ENCODE peak calls at places on chromosome 13, in eight cellular contexts. R is HFF-Myc; O is HT-29; L is tibial artery; Q is bronchial epithelial cell; A is endothelial cell; B is stimulated activated CD4-positive, alpha-beta T cell treated with anti-CD3 and anti-CD28 coated beads, Interleukin-15, amount 100 ng/mL, for 1 hour; D is ACHN. Z is an unnamed sample.

GRCh38 chr13:112831196-112831595 is 137.8 kb upstream of the MCF2L start:
- DNase-seq in L (peak; percentile 43), B (no peak), A (no peak), O (no peak), Q (no peak), R (no peak), D (no peak), Z (no peak)

GRCh38 chr13:99415851-99416331 is 85.4 kb upstream of the TM9SF2 start:
- DNase-seq in R (no peak), Q (no peak), A (no peak), L (peak; percentile 65), B (peak; percentile 47), O (no peak), D (no peak), Z (no peak)

GRCh38 chr13:37540228-37540627 is 58.3 kb downstream of the POSTN start:
- DNase-seq in A (no peak), Q (peak; percentile 79), B (no peak), D (no peak), R (peak; percentile 77), L (no peak), O (no peak), Z (no peak)

GRCh38 chr13:38766799-38767198 is 79.9 kb downstream of the FREM2 start:
- DNase-seq in A (no peak), Q (no peak), R (no peak), D (no peak), B (no peak), L (no peak), O (no peak), Z (no peak)

GRCh38 chr13:63198076-63198475 is 1782.4 kb upstream of the PCDH20 start:
- DNase-seq in A (no peak), B (no peak), Q (no peak), O (no peak), D (no peak), R (no peak), L (no peak), Z (no peak)

GRCh38 chr13:89965252-89965651 is 1382.2 kb upstream of the MIR17HG start:
- DNase-seq in B (no peak), L (no peak), O (no peak), D (no peak), A (no peak), Q (no peak), R (no peak), Z (no peak)

GRCh38 chr13:113105032-113105993 is at the start of gene F7:
- DNase-seq in Q (no peak), R (no peak), O (no peak), L (no peak), A (no peak), B (no peak), D (no peak), Z (no peak)

GRCh38 chr13:60837806-60838205 is 440.8 kb downstream of the TDRD3 start:
- DNase-seq in D (no peak), Q (peak; percentile 57), B (no peak), R (no peak), A (no peak), O (no peak), L (no peak), Z (no peak)

GRCh38 chr13:91609353-91609752 is 210.9 kb downstream of the GPC5 start:
- DNase-seq in R (no peak), L (no peak), A (no peak), O (no peak), B (no peak), D (no peak), Q (no peak), Z (no peak)

GRCh38 chr13:111184685-111185401 is 69.7 kb downstream of the ARHGEF7 start:
- DNase-seq in O (no peak), Q (no peak), D (no peak), B (no peak), L (peak; percentile 79), R (no peak), A (no peak), Z (no peak)

GRCh38 chr13:109344552-109345157 is 441.7 kb downstream of the IRS2 start:
- DNase-seq in D (peak; percentile 35), R (peak; percentile 40), B (no peak), A (no peak), O (no peak), L (no peak), Q (peak; percentile 59), Z (peak; percentile 7)

GRCh38 chr13:23547000-23547590 is 23.1 kb upstream of the TNFRSF19 start:
- DNase-seq in L (peak; percentile 66), O (no peak), R (no peak), B (no peak), D (peak; percentile 20), A (peak; percentile 27), Q (no peak), Z (no peak)

GRCh38 chr13:32538621-32539246 is at the start of gene N4BP2L2:
- DNase-seq in A (peak; percentile 85), Q (peak; percentile 94), R (peak; percentile 96), O (peak; percentile 100), D (peak; percentile 95), L (peak; percentile 97), B (peak; percentile 72), Z (peak; percentile 94)

GRCh38 chr13:41356788-41357187 is 45.7 kb downstream of the NAA16 start:
- DNase-seq in B (no peak), L (no peak), A (no peak), Q (peak; percentile 15), O (no peak), D (no peak), R (no peak), Z (no peak)

GRCh38 chr13:74111399-74111798 is 22.8 kb downstream of the KLF12 start:
- DNase-seq in A (no peak), D (no peak), R (no peak), L (no peak), O (no peak), B (no peak), Q (no peak), Z (no peak)

GRCh38 chr13:42486711-42487198 is 87.2 kb upstream of the TNFSF11 start:
- DNase-seq in O (peak; percentile 33), Q (peak; percentile 95), D (no peak), R (no peak), L (no peak), A (no peak), B (no peak), Z (no peak)

GRCh38 chr13:107644136-107644535 is 571.2 kb downstream of the LIG4 start:
- DNase-seq in R (no peak), L (no peak), D (no peak), Q (no peak), A (no peak), O (no peak), B (no peak), Z (no peak)

GRCh38 chr13:75749407-75749806 is 113.3 kb downstream of the LMO7 start:
- DNase-seq in B (no peak), A (no peak), Q (peak; percentile 40), D (no peak), L (peak; percentile 88), O (no peak), R (no peak), Z (no peak)

GRCh38 chr13:101989798-101990350 is 412.0 kb downstream of the FGF14 start:
- DNase-seq in O (no peak), R (no peak), D (no peak), A (no peak), B (no peak), L (no peak), Q (no peak), Z (no peak)

GRCh38 chr13:35953537-35954206 is 177.5 kb downstream of the DCLK1 start:
- DNase-seq in R (peak; percentile 87), Q (peak; percentile 58), L (peak; percentile 89), A (peak; percentile 50), B (no peak), O (peak; percentile 73), D (peak; percentile 67), Z (no peak)

GRCh38 chr13:100666124-100666523 is 8.5 kb downstream of the TMTC4 start:
- DNase-seq in A (no peak), R (peak; percentile 35), D (no peak), L (no peak), Q (no peak), O (no peak), B (no peak), Z (no peak)

GRCh38 chr13:80668452-80668851 is 327.5 kb upstream of the SPRY2 start:
- DNase-seq in B (no peak), O (no peak), R (no peak), Q (no peak), D (no peak), A (no peak), L (no peak), Z (no peak)

GRCh38 chr13:30576528-30576927 is 41.2 kb upstream of the USPL1 start:
- DNase-seq in Q (peak; percentile 31), B (no peak), R (no peak), O (peak; percentile 90), A (no peak), D (peak; percentile 62), L (no peak), Z (peak; percentile 19)

GRCh38 chr13:98397861-98398260 is 179.0 kb downstream of the STK24 start:
- DNase-seq in O (no peak), A (no peak), L (no peak), B (no peak), R (no peak), Q (no peak), D (no peak), Z (no peak)

GRCh38 chr13:102286326-102286725 is 115.5 kb downstream of the FGF14 start:
- DNase-seq in D (peak; percentile 74), B (no peak), O (no peak), A (no peak), R (no peak), Q (peak; percentile 100), L (no peak), Z (no peak)

GRCh38 chr13:80658705-80659104 is 317.8 kb upstream of the SPRY2 start:
- DNase-seq in D (no peak), Q (no peak), L (no peak), A (no peak), R (no peak), B (no peak), O (no peak), Z (no peak)

GRCh38 chr13:19981685-19982238 is 23.2 kb downstream of the ZMYM2 start:
- DNase-seq in B (no peak), R (no peak), L (no peak), Q (no peak), D (no peak), A (no peak), O (no peak), Z (no peak)

GRCh38 chr13:39455534-39456175 is 147.3 kb downstream of the LHFPL6 start:
- DNase-seq in Q (no peak), L (no peak), D (no peak), O (no peak), R (no peak), B (no peak), A (no peak), Z (no peak)

GRCh38 chr13:61029064-61029463 is 386.6 kb downstream of the PCDH20 start:
- DNase-seq in L (no peak), Q (no peak), B (no peak), O (peak; percentile 29), A (no peak), D (no peak), R (no peak), Z (no peak)

GRCh38 chr13:57018915-57019314 is 121.8 kb upstream of the PRR20A start:
- DNase-seq in R (no peak), Q (no peak), O (no peak), D (no peak), A (no peak), L (no peak), B (no peak), Z (no peak)

GRCh38 chr13:101835920-101836319 is 383.4 kb downstream of the ITGBL1 start:
- DNase-seq in Q (no peak), O (no peak), R (no peak), L (no peak), D (no peak), B (no peak), A (no peak), Z (no peak)

GRCh38 chr13:87884874-87885273 is 213.7 kb downstream of the SLITRK5 start:
- DNase-seq in D (peak; percentile 72), R (no peak), Q (peak; percentile 5), B (no peak), L (no peak), A (peak; percentile 3), O (no peak), Z (no peak)

GRCh38 chr13:75263741-75264407 is 218.1 kb downstream of the TBC1D4 start:
- DNase-seq in A (no peak), O (no peak), Q (no peak), L (no peak), B (no peak), D (no peak), R (peak; percentile 19), Z (no peak)

GRCh38 chr13:107554355-107554905 is 660.9 kb downstream of the LIG4 start:
- DNase-seq in D (no peak), B (no peak), A (no peak), O (no peak), L (no peak), Q (no peak), R (no peak), Z (no peak)

Z was measured in LoVo.